ENCODE peak calls at places on chromosomes 6 and 20, in four cellular contexts. One of them, this sample, is unnamed.
A peak's percentile ranks its signal among the peaks of the same experiment; 100 is the strongest.

GRCh38 chr6:138421608-138422007 is 17.6 kb downstream of the HEBP2 start:
- DNase-seq in stimulated activated CD4-positive, alpha-beta T cell treated with anti-CD3 and anti-CD28 coated beads, Interleukin-15, amount 100 ng/mL, for 1 hour: no peak
- DNase-seq in progenitor cell of endocrine pancreas: no peak
- DNase-seq in Calu3: no peak
- DNase-seq in this sample: no peak

GRCh38 chr6:154653385-154653784 is 79.8 kb upstream of the SCAF8 start:
- DNase-seq in progenitor cell of endocrine pancreas: no peak
- DNase-seq in stimulated activated CD4-positive, alpha-beta T cell treated with anti-CD3 and anti-CD28 coated beads, Interleukin-15, amount 100 ng/mL, for 1 hour: no peak
- DNase-seq in Calu3: no peak
- DNase-seq in this sample: no peak

GRCh38 chr20:54134445-54135220 is 39.2 kb downstream of the CYP24A1 start:
- DNase-seq in progenitor cell of endocrine pancreas: no peak
- DNase-seq in Calu3: peak; percentile 79
- DNase-seq in stimulated activated CD4-positive, alpha-beta T cell treated with anti-CD3 and anti-CD28 coated beads, Interleukin-15, amount 100 ng/mL, for 1 hour: no peak
- DNase-seq in this sample: no peak

GRCh38 chr20:50140339-50140859 is 13.1 kb downstream of the PEDS1 start:
- DNase-seq in progenitor cell of endocrine pancreas: no peak
- DNase-seq in stimulated activated CD4-positive, alpha-beta T cell treated with anti-CD3 and anti-CD28 coated beads, Interleukin-15, amount 100 ng/mL, for 1 hour: no peak
- DNase-seq in Calu3: no peak
- DNase-seq in this sample: no peak

GRCh38 chr20:16555754-16556153 is 17.5 kb downstream of the KIF16B start:
- DNase-seq in stimulated activated CD4-positive, alpha-beta T cell treated with anti-CD3 and anti-CD28 coated beads, Interleukin-15, amount 100 ng/mL, for 1 hour: no peak
- DNase-seq in progenitor cell of endocrine pancreas: no peak
- DNase-seq in Calu3: no peak
- DNase-seq in this sample: no peak

GRCh38 chr6:169786349-169786748 is 34.9 kb downstream of the ERMARD start:
- DNase-seq in progenitor cell of endocrine pancreas: no peak
- DNase-seq in Calu3: no peak
- DNase-seq in stimulated activated CD4-positive, alpha-beta T cell treated with anti-CD3 and anti-CD28 coated beads, Interleukin-15, amount 100 ng/mL, for 1 hour: no peak
- DNase-seq in this sample: no peak

GRCh38 chr20:34943808-34944568 is 11.6 kb downstream of the GSS start:
- DNase-seq in stimulated activated CD4-positive, alpha-beta T cell treated with anti-CD3 and anti-CD28 coated beads, Interleukin-15, amount 100 ng/mL, for 1 hour: no peak
- DNase-seq in Calu3: no peak
- DNase-seq in progenitor cell of endocrine pancreas: no peak
- DNase-seq in this sample: no peak

GRCh38 chr20:5557123-5557522 is 193.1 kb upstream of the SHLD1 start:
- DNase-seq in progenitor cell of endocrine pancreas: no peak
- DNase-seq in Calu3: peak; percentile 48
- DNase-seq in stimulated activated CD4-positive, alpha-beta T cell treated with anti-CD3 and anti-CD28 coated beads, Interleukin-15, amount 100 ng/mL, for 1 hour: no peak
- DNase-seq in this sample: peak; percentile 5

GRCh38 chr20:48079028-48079427 is 293.7 kb upstream of the SULF2 start:
- DNase-seq in stimulated activated CD4-positive, alpha-beta T cell treated with anti-CD3 and anti-CD28 coated beads, Interleukin-15, amount 100 ng/mL, for 1 hour: no peak
- DNase-seq in Calu3: no peak
- DNase-seq in progenitor cell of endocrine pancreas: no peak
- DNase-seq in this sample: no peak

GRCh38 chr20:63976980-63977391 is 2.5 kb downstream of the SAMD10 start:
- DNase-seq in Calu3: no peak
- DNase-seq in stimulated activated CD4-positive, alpha-beta T cell treated with anti-CD3 and anti-CD28 coated beads, Interleukin-15, amount 100 ng/mL, for 1 hour: no peak
- DNase-seq in progenitor cell of endocrine pancreas: no peak
- DNase-seq in this sample: no peak